ENCODE peak calls at places on chromosomes 5 and 9, in seven cellular contexts. Y is transverse colon, D is sigmoid colon, V is K562, M is upper lobe of left lung, B is SK-N-SH, I is H1. Z is an unnamed sample. For H3K4me1 and H3K27me3, the result is how much of the 10 kb centered on the place peaks cover.

GRCh38 chr5:38433160-38433861 is 123.1 kb downstream of the LIFR start:
- DNase-seq in Y (no peak), D (peak), V (no peak), M (no peak), B (no peak), I (no peak), Z (no peak)

GRCh38 chr5:95619096-95619495 is 791 bp upstream of the GPR150 start:
- DNase-seq in Y (no peak), D (no peak), V (no peak), M (no peak), B (no peak), I (no peak), Z (no peak)

GRCh38 chr5:59123595-59124561 is 541.0 kb downstream of the RAB3C start:
- DNase-seq in Y (no peak), D (peak), V (no peak), M (no peak), B (no peak), I (no peak), Z (no peak)

GRCh38 chr9:33818167-33818831 is 1.3 kb downstream of the UBE2R2 start:
- DNase-seq in Y (peak), D (no peak), V (no peak), M (peak), B (no peak), I (peak), Z (peak)

GRCh38 chr5:31731710-31732301 is 92.9 kb downstream of the PDZD2 start:
- DNase-seq in Y (no peak), D (no peak), V (no peak), M (no peak), B (no peak), I (no peak), Z (no peak)

GRCh38 chr9:130343445-130343918 is 77.9 kb downstream of the HMCN2 start:
- DNase-seq in Y (no peak), D (peak), V (peak), M (no peak), B (peak), I (peak), Z (no peak)

GRCh38 chr9:107739601-107740082 is 250.1 kb upstream of the KLF4 start:
- DNase-seq in Y (no peak), D (peak), V (no peak), M (no peak), B (no peak), I (peak), Z (peak)

GRCh38 chr9:132770775-132771310 is 100.6 kb downstream of the GTF3C4 start:
- DNase-seq in Y (no peak), D (no peak), V (no peak), M (no peak), B (no peak), I (no peak), Z (no peak)

GRCh38 chr5:90144625-90145327 is 264.8 kb downstream of the CETN3 start:
- DNase-seq in Y (no peak), D (no peak), V (no peak), M (no peak), B (no peak), I (no peak), Z (no peak)

GRCh38 chr5:34632805-34633414 is 23.2 kb upstream of the RAI14 start:
- DNase-seq in Y (no peak), D (no peak), V (no peak), M (no peak), B (no peak), I (no peak), Z (no peak)

GRCh38 chr9:128393171-128393761 is 22.1 kb downstream of the URM1 start:
- DNase-seq in Y (no peak), D (no peak), V (no peak), M (no peak), B (peak), I (peak), Z (no peak)

GRCh38 chr9:119811030-119811429 is 441.8 kb upstream of the BRINP1 start:
- DNase-seq in Y (no peak), D (no peak), V (no peak), M (no peak), B (no peak), I (no peak), Z (no peak)

GRCh38 chr9:123584202-123585176 is 228.5 kb downstream of the CRB2 start:
- DNase-seq in Y (no peak), D (no peak), V (no peak), M (peak), B (no peak), I (no peak), Z (no peak)

GRCh38 chr9:91282292-91282691 is 79.4 kb downstream of the AUH start:
- DNase-seq in Y (no peak), D (no peak), V (no peak), M (no peak), B (no peak), I (no peak), Z (no peak)

GRCh38 chr5:113748403-113748802 is 234.9 kb downstream of the YTHDC2 start:
- DNase-seq in Y (no peak), D (no peak), V (no peak), M (no peak), B (no peak), I (no peak), Z (no peak)

GRCh38 chr5:150412319-150413175 is at the start of gene CD74:
- DNase-seq in Y (peak), D (peak), V (no peak), M (peak), B (peak), I (peak), Z (peak)

GRCh38 chr9:93710370-93710723 is 134.0 kb downstream of the PHF2 start:
- DNase-seq in Y (no peak), D (no peak), V (no peak), M (no peak), B (no peak), I (no peak), Z (no peak)

GRCh38 chr5:138503487-138504270 is 38.4 kb downstream of the EGR1 start:
- DNase-seq in Y (peak), D (no peak), V (peak), M (peak), B (peak), I (no peak), Z (peak)

GRCh38 chr9:114844766-114845165 is 38.9 kb upstream of the TNFSF15 start:
- DNase-seq in Y (no peak), D (no peak), V (no peak), M (no peak), B (no peak), I (no peak), Z (no peak)

GRCh38 chr5:126462239-126463014 is 39.2 kb downstream of the GRAMD2B start:
- DNase-seq in Y (no peak), D (no peak), V (no peak), M (no peak), B (no peak), I (no peak), Z (no peak)

GRCh38 chr9:69324549-69325401 is at the start of gene ENTREP1:
- DNase-seq in Y (peak), D (peak), V (no peak), M (peak), B (peak), I (peak), Z (peak)
- TF ChIP-seq EP300 in Y (peak), D (no peak), V (no peak), M (no peak), B (no peak), I (no peak), Z (no peak)

GRCh38 chr5:175513726-175514125 is 35.4 kb downstream of the SFXN1 start:
- DNase-seq in Y (no peak), D (no peak), V (no peak), M (no peak), B (no peak), I (no peak), Z (no peak)
- H3K4me1 ChIP-seq in Y (under half), D (under half), V (under half), M (under half), B (under half), I (under half), Z (under half)

GRCh38 chr5:154078305-154078704 is 39.5 kb downstream of the MFAP3 start:
- DNase-seq in Y (no peak), D (no peak), V (no peak), M (no peak), B (peak), I (no peak), Z (no peak)
- H3K27me3 ChIP-seq in Y (under half), D (under half), V (under half), M (under half), B (under half), I (under half), Z (under half)

GRCh38 chr5:57366744-57367143 is 115.9 kb downstream of the ACTBL2 start:
- DNase-seq in Y (no peak), D (no peak), V (no peak), M (no peak), B (no peak), I (no peak), Z (no peak)
- TF ChIP-seq EP300 in Y (no peak), D (no peak), V (no peak), M (no peak), B (no peak), I (no peak), Z (no peak)

DNA sequence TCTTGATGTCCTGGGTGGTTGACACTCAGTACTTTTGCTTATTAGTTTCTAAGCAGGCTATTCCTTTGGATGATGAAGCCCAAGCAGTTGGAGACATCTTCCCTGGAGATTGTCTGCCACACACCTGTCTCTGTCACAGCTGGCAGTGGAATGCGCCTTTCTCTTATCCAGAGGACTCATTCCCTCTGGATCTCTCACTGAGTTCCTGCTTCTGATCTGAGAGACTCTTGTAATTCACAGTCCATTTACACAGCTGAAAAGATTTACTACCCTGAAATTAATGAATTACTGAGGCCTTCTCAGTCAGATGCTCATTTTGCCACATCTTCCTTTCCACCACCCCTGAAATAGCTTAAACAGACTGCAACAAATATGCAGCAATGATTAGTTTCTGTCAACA is 15.9 kb downstream of the TAL2 start:
- DNase-seq in Y (no peak), D (no peak), V (no peak), M (no peak), B (no peak), I (no peak), Z (no peak)
- H3K4me1 ChIP-seq in Y (under half), D (under half), V (under half), M (under half), B (under half), I (under half), Z (under half)

DNA sequence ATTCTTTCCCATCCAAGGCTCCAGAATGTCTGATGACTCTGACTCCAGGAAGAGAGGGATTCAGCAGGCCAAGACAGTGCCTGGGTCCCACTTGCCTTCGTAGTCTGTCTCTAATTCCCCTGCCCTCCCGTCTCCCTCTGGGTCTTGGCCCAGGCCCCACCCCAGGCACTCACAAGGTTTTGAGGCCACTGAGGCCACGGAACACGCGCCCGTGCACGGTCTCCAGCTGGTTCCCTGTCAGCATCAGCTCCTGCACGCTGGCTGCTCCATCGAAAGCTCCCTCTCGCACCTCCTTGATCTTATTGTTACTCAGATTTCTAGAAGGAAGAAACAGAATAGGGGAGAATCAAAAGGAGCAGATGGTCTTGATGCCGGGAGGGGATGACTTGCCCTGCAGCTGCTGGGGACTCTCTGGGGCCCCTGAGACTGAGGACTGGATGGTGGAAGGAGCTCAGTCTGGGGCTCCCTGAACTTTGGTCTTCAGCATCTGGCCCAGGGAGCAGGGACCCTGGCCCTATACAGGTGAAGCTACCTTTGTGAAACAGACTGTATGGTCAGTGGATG is 174.6 kb upstream of the PANK3 start:
- DNase-seq in Y (no peak), D (no peak), V (no peak), M (peak), B (no peak), I (no peak), Z (no peak)
- H3K27me3 ChIP-seq in Y (under half), D (under half), V (under half), M (under half), B (under half), I (under half), Z (under half)

GRCh38 chr9:9552665-9553064 is 1060.1 kb downstream of the PTPRD start:
- DNase-seq in Y (no peak), D (no peak), V (no peak), M (no peak), B (no peak), I (no peak), Z (no peak)
- TF ChIP-seq EP300 in Y (no peak), D (no peak), V (no peak), M (no peak), B (no peak), I (no peak), Z (no peak)

GRCh38 chr9:126148523-126148870 is 178.1 kb upstream of the MVB12B start:
- DNase-seq in Y (no peak), D (no peak), V (no peak), M (peak), B (no peak), I (no peak), Z (peak)
- H3K4me1 ChIP-seq in Y (under half), D (under half), V (under half), M (under half), B (under half), I (under half), Z (under half)

DNA sequence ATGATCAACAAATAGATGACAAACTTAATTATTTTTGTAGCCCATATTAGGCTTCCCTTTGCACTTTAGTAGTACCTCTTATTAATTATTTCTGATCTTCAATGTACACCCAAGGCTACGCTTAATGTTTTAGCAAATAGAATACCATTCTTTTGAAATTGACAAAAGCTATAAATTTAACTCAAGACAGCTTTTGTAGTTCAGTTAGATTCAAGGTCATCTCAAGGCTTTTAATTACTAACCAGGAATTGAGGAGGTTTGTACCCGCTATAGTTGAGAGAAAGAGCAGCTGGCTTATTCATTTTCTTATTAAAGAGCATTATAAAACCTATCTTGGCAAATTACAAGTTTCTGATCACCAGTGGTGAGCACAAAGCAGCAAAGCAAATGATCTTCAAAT is 15.1 kb downstream of the NR6A1 start:
- DNase-seq in Y (no peak), D (no peak), V (no peak), M (no peak), B (no peak), I (no peak), Z (no peak)
- H3K27me3 ChIP-seq in Y (under half), D (under half), V (under half), M (under half), B (under half), I (under half), Z (under half)

DNA sequence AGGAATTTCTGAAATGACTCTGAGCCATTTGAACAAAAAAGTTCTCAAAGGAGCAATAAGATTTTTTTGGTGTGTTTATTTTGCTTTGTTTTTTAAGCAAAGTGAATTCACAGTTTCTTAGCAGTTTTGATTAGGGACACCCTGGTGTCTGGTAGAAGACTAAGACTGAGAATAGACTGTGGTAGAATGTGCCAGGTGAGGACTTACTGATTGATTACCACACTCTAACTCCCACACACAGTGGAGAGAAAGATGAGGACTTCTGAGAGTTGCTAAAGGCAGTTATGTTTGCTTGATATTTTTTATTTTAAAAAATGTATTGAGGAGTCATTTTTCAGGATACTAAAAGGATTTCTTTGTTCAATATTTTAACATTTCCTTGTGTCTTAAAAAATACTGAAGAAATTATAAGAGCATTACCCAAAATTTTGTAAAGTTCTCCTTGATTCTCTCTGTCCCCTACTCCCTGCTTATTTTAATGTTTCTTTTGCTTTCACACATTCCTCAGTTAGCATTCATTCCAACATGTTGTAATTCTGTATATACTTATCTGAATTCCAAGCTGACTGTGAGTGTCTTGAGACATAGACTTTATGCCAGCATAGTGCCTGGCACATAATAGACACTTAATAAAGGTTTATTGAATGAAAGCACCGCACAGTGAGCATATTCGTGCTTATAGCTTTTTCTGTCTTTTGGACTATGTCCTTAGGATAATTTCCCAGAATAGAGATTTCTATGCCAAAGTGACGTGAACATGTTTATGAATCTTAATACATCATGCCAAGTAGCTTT is 174.9 kb downstream of the CD180 start:
- DNase-seq in Y (no peak), D (no peak), V (no peak), M (no peak), B (no peak), I (no peak), Z (no peak)
- TF ChIP-seq EP300 in Y (no peak), D (no peak), V (no peak), M (no peak), B (no peak), I (no peak), Z (no peak)